ENCODE peak calls at places on chromosomes 4 and X, in four cellular contexts. K is A549, R is K562, C is H1. H is an unnamed sample.

GRCh38 chr4:2891294-2891693 is 47.6 kb downstream of the ADD1 start:
- DNase-seq in C (no peak), K (no peak), R (no peak), H (no peak)

GRCh38 chr4:40514409-40515025 is 115.1 kb downstream of the RBM47 start:
- DNase-seq in R (peak; percentile 41), K (no peak), C (no peak), H (peak; percentile 51)

GRCh38 chrX:126723881-126724280 is 95.6 kb upstream of the PRR32 start:
- DNase-seq in K (no peak), C (no peak), R (no peak), H (no peak)

GRCh38 chr4:139167774-139168444 is 9.1 kb downstream of the ELF2 start:
- DNase-seq in K (peak; percentile 59), C (no peak), R (no peak), H (peak; percentile 62)

GRCh38 chr4:168981460-168981859 is 28.6 kb downstream of the CBR4 start:
- DNase-seq in K (no peak), C (no peak), R (no peak), H (no peak)

GRCh38 chr4:158850800-158851644 is 82.2 kb downstream of the FNIP2 start:
- DNase-seq in C (no peak), R (peak; percentile 35), K (no peak), H (no peak)

GRCh38 chr4:127580891-127581290 is 51.9 kb upstream of the INTU start:
- DNase-seq in C (no peak), R (no peak), K (no peak), H (no peak)

GRCh38 chr4:105474110-105474518 is 252 bp upstream of the PPA2 start:
- DNase-seq in R (no peak), K (peak; percentile 76), C (no peak), H (no peak)

GRCh38 chr4:149754526-149754925 is 61.1 kb downstream of the IQCM start:
- DNase-seq in K (no peak), R (no peak), C (no peak), H (no peak)

GRCh38 chr4:130985371-130985770 is 1889.4 kb downstream of the C4orf33 start:
- DNase-seq in K (no peak), C (no peak), R (no peak), H (no peak)

GRCh38 chr4:78596111-78596742 is 44.7 kb downstream of the ANXA3 start:
- DNase-seq in R (no peak), C (no peak), K (no peak), H (no peak)

GRCh38 chrX:49166914-49167739 is 4.6 kb downstream of the MAGIX start:
- DNase-seq in C (peak; percentile 55), R (peak; percentile 51), K (no peak), H (no peak)

GRCh38 chrX:87434618-87435017 is 83.0 kb upstream of the KLHL4 start:
- DNase-seq in C (no peak), K (no peak), R (no peak), H (no peak)

GRCh38 chr4:75547647-75548387 is 8.0 kb upstream of the ODAPH start:
- DNase-seq in K (no peak), R (no peak), C (no peak), H (peak; percentile 70)

GRCh38 chr4:186723207-186724047 is at the start of gene FAT1:
- DNase-seq in K (peak; percentile 35), R (peak; percentile 84), C (peak; percentile 77), H (peak; percentile 38)

GRCh38 chrX:154657226-154657805 is 3.9 kb upstream of the CTAG2 start:
- DNase-seq in K (no peak), R (no peak), C (no peak), H (no peak)

GRCh38 chr4:114383721-114384120 is 214.9 kb upstream of the UGT8 start:
- DNase-seq in K (no peak), R (no peak), C (no peak), H (no peak)
- TF ChIP-seq PHF8 in K (no peak), R (no peak), C (no peak), H (no peak)

GRCh38 chr4:145482209-145483021 is 762 bp downstream of the SMAD1 start:
- DNase-seq in C (peak; percentile 70), R (no peak), K (peak; percentile 21), H (peak; percentile 61)
- TF ChIP-seq PHF8 in C (peak; percentile 73), R (no peak), K (no peak), H (peak; percentile 65)

GRCh38 chr4:8117278-8117682 is 41.3 kb downstream of the ABLIM2 start:
- DNase-seq in C (peak; percentile 81), R (peak; percentile 94), K (peak; percentile 40), H (peak; percentile 12)

GRCh38 chr4:8114456-8115202 is 44.0 kb downstream of the ABLIM2 start:
- DNase-seq in C (no peak), K (no peak), R (no peak), H (no peak)

GRCh38 chr4:8115203-8115520 is 43.5 kb downstream of the ABLIM2 start:
- DNase-seq in C (no peak), R (no peak), K (no peak), H (no peak)

GRCh38 chr4:8118035-8118434 is 40.6 kb downstream of the ABLIM2 start:
- DNase-seq in R (no peak), K (no peak), C (no peak), H (no peak)

DNA sequence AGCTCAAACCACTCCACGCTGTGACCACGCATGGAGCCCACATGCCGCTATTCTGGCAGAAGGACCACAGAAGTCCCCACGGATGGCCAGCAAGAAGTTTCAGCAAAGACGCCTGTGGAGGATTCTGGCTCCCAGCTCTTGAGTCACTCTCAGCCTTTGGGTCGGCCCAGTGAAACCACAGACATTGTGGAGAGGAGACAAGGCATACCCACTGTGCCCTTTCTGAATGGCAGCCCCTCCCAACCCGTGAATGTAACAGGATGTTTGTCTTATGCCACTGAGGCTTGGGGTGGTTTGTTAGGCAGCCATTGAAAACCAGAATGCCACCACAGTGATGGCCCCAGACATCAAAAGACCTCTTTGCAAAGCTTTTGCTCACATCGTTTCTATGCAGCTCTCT is 42.7 kb downstream of the ABLIM2 start:
- DNase-seq in C (no peak), R (no peak), K (no peak), H (no peak)
- TF ChIP-seq PHF8 in C (no peak), R (no peak), K (no peak), H (no peak)

GRCh38 chr4:1167244-1167949 is 5.0 kb downstream of the SPON2 start:
- DNase-seq in K (peak; percentile 39), C (peak; percentile 90), R (peak; percentile 90), H (peak; percentile 24)
- TF ChIP-seq PHF8 in K (no peak), C (peak; percentile 58), R (peak; percentile 70), H (no peak)

DNA sequence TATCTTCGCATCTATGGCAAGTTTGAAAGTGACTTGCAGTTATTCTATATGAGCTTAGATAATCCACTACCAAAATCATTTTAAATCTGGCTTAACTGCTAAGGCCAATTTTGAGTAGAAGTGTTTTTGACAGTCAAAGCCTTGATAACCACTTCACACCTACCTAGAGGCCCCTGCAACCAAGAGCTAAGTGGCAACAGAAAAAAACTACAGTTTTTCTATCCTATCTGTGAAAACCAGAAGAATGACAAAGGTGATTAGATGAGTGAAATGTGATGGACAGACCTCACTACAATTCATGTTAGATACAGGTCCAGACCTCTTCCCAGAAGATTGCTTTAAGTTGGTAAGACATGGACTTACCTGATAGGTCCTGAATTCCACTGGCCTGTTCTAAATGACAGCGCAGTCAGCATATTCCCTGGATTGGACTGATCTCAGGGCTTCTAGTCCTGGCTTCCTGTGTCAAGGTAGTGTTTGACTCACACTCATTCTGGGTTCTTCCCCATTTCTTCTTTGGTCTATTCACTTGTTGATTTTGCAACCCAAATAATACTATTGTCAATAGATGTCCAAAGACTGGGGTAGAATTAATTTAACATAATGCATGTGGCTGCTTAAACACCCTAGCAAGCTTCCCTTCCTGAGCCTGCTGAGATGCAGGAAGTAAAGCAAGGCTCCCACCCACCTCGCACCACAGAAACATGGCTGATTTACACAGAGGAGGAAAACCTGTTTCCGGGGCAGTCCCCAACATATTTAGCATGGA is 65.1 kb downstream of the PPP3CA start:
- DNase-seq in C (no peak), R (no peak), K (no peak), H (no peak)
- TF ChIP-seq PHF8 in C (no peak), R (no peak), K (no peak), H (no peak)

DNA sequence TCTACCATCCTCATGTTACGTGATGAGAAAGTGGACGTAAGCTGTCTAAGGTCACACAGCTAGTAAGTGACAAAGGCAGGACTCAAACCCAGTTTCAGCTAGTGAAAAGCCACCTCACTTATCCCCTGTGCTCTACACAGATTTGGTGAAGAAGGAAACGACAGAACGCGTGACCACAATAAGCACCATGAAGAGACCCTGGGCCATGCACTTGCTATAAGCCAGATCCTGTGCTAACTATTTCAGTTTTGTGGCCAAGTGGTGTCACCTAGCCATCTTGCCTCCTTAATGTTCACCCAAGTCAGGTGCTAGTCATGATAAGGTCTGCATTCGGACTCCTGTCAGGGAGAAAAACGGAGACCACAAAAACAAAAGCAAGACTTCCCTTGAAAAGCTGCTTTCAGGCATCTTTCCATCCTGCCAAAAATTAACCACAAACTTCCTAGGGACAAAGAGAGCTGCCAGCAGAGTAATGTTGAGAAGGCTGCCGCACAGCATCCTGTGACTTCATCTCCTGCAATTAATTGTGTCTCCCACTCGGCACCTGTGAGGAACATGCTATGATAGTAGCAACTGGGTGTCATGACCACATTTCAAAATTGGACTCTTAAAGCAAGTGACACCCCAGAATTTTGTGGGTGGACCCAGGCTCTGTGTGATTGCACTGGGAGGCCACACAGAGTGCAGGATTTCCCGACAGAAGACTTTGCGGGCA is 8.8 kb upstream of the IDS start:
- DNase-seq in K (no peak), R (no peak), C (no peak), H (no peak)
- TF ChIP-seq PHF8 in K (no peak), R (no peak), C (no peak), H (no peak)

GRCh38 chr4:184368731-184369130 is 105.6 kb downstream of the IRF2 start:
- DNase-seq in K (no peak), C (no peak), R (no peak), H (no peak)

GRCh38 chr4:184369871-184370270 is 104.5 kb downstream of the IRF2 start:
- DNase-seq in R (no peak), C (no peak), K (no peak), H (no peak)

GRCh38 chr4:184371390-184371787 is 103.0 kb downstream of the IRF2 start:
- DNase-seq in C (no peak), K (no peak), R (no peak), H (no peak)

GRCh38 chr4:184368290-184368689 is 106.1 kb downstream of the IRF2 start:
- DNase-seq in C (no peak), R (no peak), K (no peak), H (no peak)

GRCh38 chr4:184370711-184371389 is 103.5 kb downstream of the IRF2 start:
- DNase-seq in K (no peak), R (no peak), C (no peak), H (no peak)
- TF ChIP-seq PHF8 in K (no peak), R (no peak), C (no peak), H (no peak)